ENCODE peak calls at places on chromosomes 7 and 10, in four cellular contexts. One of them, this sample, is unnamed.

GRCh38 chr10:21500578-21500910 is 24.9 kb downstream of the SKIDA1 start:
- DNase-seq in A549: no peak
- DNase-seq in K562: no peak
- DNase-seq in WTC11: no peak
- DNase-seq in this sample: no peak

GRCh38 chr10:78909268-78909667 is 159.5 kb upstream of the ZMIZ1 start:
- DNase-seq in K562: no peak
- DNase-seq in WTC11: no peak
- DNase-seq in A549: no peak
- DNase-seq in this sample: no peak

GRCh38 chr7:44218418-44219201 is 17.8 kb downstream of the YKT6 start:
- DNase-seq in WTC11: peak; percentile 81
- DNase-seq in A549: no peak
- DNase-seq in K562: peak; percentile 65
- DNase-seq in this sample: peak; percentile 56

GRCh38 chr7:148941598-148942280 is 57.6 kb upstream of the EZH2 start:
- DNase-seq in A549: peak; percentile 66
- DNase-seq in WTC11: peak; percentile 73
- DNase-seq in K562: peak; percentile 64
- DNase-seq in this sample: peak; percentile 84

GRCh38 chr7:90749774-90750173 is 153.7 kb downstream of the CDK14 start:
- DNase-seq in A549: no peak
- DNase-seq in WTC11: no peak
- DNase-seq in K562: no peak
- DNase-seq in this sample: peak; percentile 31

GRCh38 chr10:103431902-103432301 is 20.3 kb downstream of the CALHM2 start:
- DNase-seq in A549: no peak
- DNase-seq in WTC11: no peak
- DNase-seq in K562: no peak
- DNase-seq in this sample: peak; percentile 10

GRCh38 chr10:121990015-121990677 is 1.2 kb downstream of the TACC2 start:
- DNase-seq in K562: no peak
- DNase-seq in WTC11: no peak
- DNase-seq in A549: no peak
- DNase-seq in this sample: no peak

GRCh38 chr7:23277359-23277989 is 21.7 kb upstream of the MALSU1 start:
- DNase-seq in K562: peak; percentile 53
- DNase-seq in WTC11: no peak
- DNase-seq in A549: peak; percentile 60
- DNase-seq in this sample: peak; percentile 76

GRCh38 chr10:112182808-112183328 is 697 bp downstream of the GPAM start:
- DNase-seq in WTC11: no peak
- DNase-seq in K562: no peak
- DNase-seq in A549: no peak
- DNase-seq in this sample: no peak

GRCh38 chr10:58335306-58336005 is 650 bp downstream of the UBE2D1 start:
- DNase-seq in K562: peak; percentile 30
- DNase-seq in A549: peak; percentile 33
- DNase-seq in WTC11: peak; percentile 26
- DNase-seq in this sample: peak; percentile 28

GRCh38 chr7:80428161-80429054 is 83.5 kb downstream of the GNAT3 start:
- DNase-seq in WTC11: peak; percentile 12
- DNase-seq in K562: no peak
- DNase-seq in A549: peak; percentile 28
- DNase-seq in this sample: peak; percentile 65

GRCh38 chr10:11236234-11236633 is 218.6 kb downstream of the CELF2 start:
- DNase-seq in WTC11: no peak
- DNase-seq in K562: no peak
- DNase-seq in A549: no peak
- DNase-seq in this sample: no peak

GRCh38 chr10:87092861-87093460 is 1.7 kb downstream of the GLUD1 start:
- DNase-seq in A549: no peak
- DNase-seq in WTC11: peak; percentile 61
- DNase-seq in K562: peak; percentile 10
- DNase-seq in this sample: peak; percentile 89

GRCh38 chr7:46478046-46478445 is 557.0 kb upstream of the IGFBP3 start:
- DNase-seq in WTC11: no peak
- DNase-seq in K562: no peak
- DNase-seq in A549: no peak
- DNase-seq in this sample: no peak

GRCh38 chr7:94700926-94701554 is 45.1 kb upstream of the SGCE start:
- DNase-seq in A549: no peak
- DNase-seq in WTC11: no peak
- DNase-seq in K562: no peak
- DNase-seq in this sample: peak; percentile 76

GRCh38 chr10:122171270-122171669 is 99.8 kb upstream of the BTBD16 start:
- DNase-seq in K562: no peak
- DNase-seq in A549: no peak
- DNase-seq in WTC11: no peak
- DNase-seq in this sample: no peak

GRCh38 chr7:23664122-23664521 is 15.9 kb upstream of the FAM221A start:
- DNase-seq in K562: no peak
- DNase-seq in A549: no peak
- DNase-seq in WTC11: no peak
- DNase-seq in this sample: no peak

GRCh38 chr10:33129987-33130386 is 172.0 kb upstream of the ITGB1 start:
- DNase-seq in A549: no peak
- DNase-seq in WTC11: no peak
- DNase-seq in K562: no peak
- DNase-seq in this sample: no peak

GRCh38 chr7:38831262-38831661 is 77.7 kb downstream of the VPS41 start:
- DNase-seq in A549: no peak
- DNase-seq in WTC11: no peak
- DNase-seq in K562: no peak
- DNase-seq in this sample: no peak

GRCh38 chr7:37270109-37270508 is 178.6 kb downstream of the ELMO1 start:
- DNase-seq in A549: no peak
- DNase-seq in WTC11: no peak
- DNase-seq in K562: no peak
- DNase-seq in this sample: no peak

GRCh38 chr7:97064972-97065587 is 40.4 kb upstream of the DLX5 start:
- DNase-seq in K562: peak; percentile 50
- DNase-seq in A549: peak; percentile 37
- DNase-seq in WTC11: no peak
- DNase-seq in this sample: peak; percentile 36

GRCh38 chr10:13659887-13660544 is 73.3 kb downstream of the PRPF18 start:
- DNase-seq in K562: peak; percentile 80
- DNase-seq in A549: peak; percentile 59
- DNase-seq in WTC11: peak; percentile 70
- DNase-seq in this sample: no peak

GRCh38 chr7:35315517-35315916 is 61.6 kb upstream of the TBX20 start:
- DNase-seq in K562: no peak
- DNase-seq in A549: no peak
- DNase-seq in WTC11: no peak
- DNase-seq in this sample: no peak

GRCh38 chr7:111647881-111648280 is 85.6 kb upstream of the IMMP2L start:
- DNase-seq in WTC11: no peak
- DNase-seq in A549: no peak
- DNase-seq in K562: no peak
- DNase-seq in this sample: no peak

GRCh38 chr7:129315916-129316315 is 91.1 kb downstream of the AHCYL2 start:
- DNase-seq in WTC11: no peak
- DNase-seq in A549: no peak
- DNase-seq in K562: no peak
- DNase-seq in this sample: no peak

GRCh38 chr10:43854042-43854441 is 205.4 kb upstream of the ZNF32 start:
- DNase-seq in A549: no peak
- DNase-seq in K562: no peak
- DNase-seq in WTC11: no peak
- DNase-seq in this sample: peak; percentile 30

DNA sequence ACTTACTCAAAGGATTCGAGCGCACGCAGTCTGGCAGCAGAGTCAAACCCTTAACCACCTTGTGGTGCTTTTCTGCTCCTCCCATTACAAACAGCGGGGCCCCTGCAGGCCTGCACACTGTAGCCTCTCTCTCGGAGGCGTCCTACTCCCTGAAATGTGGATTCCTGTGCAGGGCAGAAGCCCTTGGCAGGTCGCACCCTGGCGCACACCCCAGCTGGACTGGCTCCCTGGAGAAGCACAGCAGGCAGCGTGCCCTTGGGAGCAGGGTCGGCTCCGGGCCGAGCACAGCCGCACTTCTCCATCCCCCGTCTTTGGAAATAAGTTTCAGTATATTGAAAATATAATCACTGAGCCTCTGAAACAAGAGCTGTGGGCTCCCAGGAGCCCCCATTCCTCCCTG is 144.1 kb downstream of the C10orf105 start:
- DNase-seq in K562: no peak
- DNase-seq in A549: no peak
- DNase-seq in WTC11: no peak
- DNase-seq in this sample: no peak
- TF ChIP-seq NR3C1 in K562: no peak
- TF ChIP-seq NR3C1 in A549: no peak
- TF ChIP-seq NR3C1 in WTC11: no peak
- TF ChIP-seq NR3C1 in this sample: no peak

GRCh38 chr7:64997927-64998391 is 7.1 kb upstream of the ZNF117 start:
- DNase-seq in K562: no peak
- DNase-seq in WTC11: peak; percentile 13
- DNase-seq in A549: no peak
- DNase-seq in this sample: no peak
- TF ChIP-seq NR3C1 in K562: no peak
- TF ChIP-seq NR3C1 in WTC11: no peak
- TF ChIP-seq NR3C1 in A549: no peak
- TF ChIP-seq NR3C1 in this sample: no peak

GRCh38 chr7:2230226-2230625 is 2.5 kb downstream of the MAD1L1 start:
- DNase-seq in WTC11: no peak
- DNase-seq in K562: no peak
- DNase-seq in A549: no peak
- DNase-seq in this sample: no peak

GRCh38 chr7:2233876-2234275 is 1.1 kb upstream of the MAD1L1 start:
- DNase-seq in WTC11: no peak
- DNase-seq in K562: no peak
- DNase-seq in A549: no peak
- DNase-seq in this sample: no peak

GRCh38 chr7:2230882-2231281 is 1.9 kb downstream of the MAD1L1 start:
- DNase-seq in A549: no peak
- DNase-seq in K562: no peak
- DNase-seq in WTC11: no peak
- DNase-seq in this sample: peak; percentile 31

GRCh38 chr7:2232766-2233520 is at the start of gene MAD1L1:
- DNase-seq in A549: peak; percentile 87
- DNase-seq in WTC11: peak; percentile 91
- DNase-seq in K562: peak; percentile 88
- DNase-seq in this sample: peak; percentile 83

GRCh38 chr7:2231992-2232765 is 566 bp downstream of the MAD1L1 start:
- DNase-seq in K562: peak; percentile 82
- DNase-seq in WTC11: peak; percentile 32
- DNase-seq in A549: no peak
- DNase-seq in this sample: peak; percentile 47
- TF ChIP-seq NR3C1 in K562: no peak
- TF ChIP-seq NR3C1 in WTC11: no peak
- TF ChIP-seq NR3C1 in A549: no peak
- TF ChIP-seq NR3C1 in this sample: no peak

GRCh38 chr10:93436577-93436976 is 45.6 kb downstream of the MYOF start:
- DNase-seq in A549: no peak
- DNase-seq in K562: no peak
- DNase-seq in WTC11: no peak
- DNase-seq in this sample: no peak
- TF ChIP-seq NR3C1 in A549: no peak
- TF ChIP-seq NR3C1 in K562: no peak
- TF ChIP-seq NR3C1 in WTC11: no peak
- TF ChIP-seq NR3C1 in this sample: no peak

GRCh38 chr7:102050864-102051460 is 233.5 kb downstream of the CUX1 start:
- DNase-seq in WTC11: no peak
- DNase-seq in A549: no peak
- DNase-seq in K562: no peak
- DNase-seq in this sample: no peak
- TF ChIP-seq NR3C1 in WTC11: no peak
- TF ChIP-seq NR3C1 in A549: no peak
- TF ChIP-seq NR3C1 in K562: no peak
- TF ChIP-seq NR3C1 in this sample: no peak

DNA sequence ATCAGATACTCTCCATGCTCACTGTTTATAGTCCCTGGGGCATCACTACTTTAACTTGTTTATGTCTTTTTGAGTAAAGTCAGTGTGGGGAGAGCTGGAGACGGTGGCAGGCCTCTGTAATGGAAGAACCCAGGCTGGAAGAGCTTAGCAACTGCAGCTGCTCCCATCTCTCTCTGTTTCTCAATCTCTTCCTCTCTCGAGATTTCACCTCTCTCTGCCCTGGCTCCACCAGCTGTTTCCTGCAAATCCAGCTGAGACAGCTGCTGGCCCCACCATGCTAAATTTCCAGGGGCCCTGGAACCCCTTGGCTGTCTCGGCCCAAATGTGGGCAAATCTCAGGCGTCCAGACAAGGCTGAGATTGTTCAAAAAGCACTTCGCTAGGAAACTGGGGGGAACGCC is 25.8 kb upstream of the SLF2 start:
- DNase-seq in A549: no peak
- DNase-seq in WTC11: no peak
- DNase-seq in K562: no peak
- DNase-seq in this sample: no peak
- TF ChIP-seq NR3C1 in A549: no peak
- TF ChIP-seq NR3C1 in WTC11: no peak
- TF ChIP-seq NR3C1 in K562: no peak
- TF ChIP-seq NR3C1 in this sample: no peak

GRCh38 chr7:1966631-1967200 is 266.0 kb downstream of the MAD1L1 start:
- DNase-seq in A549: no peak
- DNase-seq in WTC11: no peak
- DNase-seq in K562: no peak
- DNase-seq in this sample: no peak
- TF ChIP-seq NR3C1 in A549: no peak
- TF ChIP-seq NR3C1 in WTC11: no peak
- TF ChIP-seq NR3C1 in K562: no peak
- TF ChIP-seq NR3C1 in this sample: no peak

GRCh38 chr10:63573068-63573697 is 52.0 kb downstream of the REEP3 start:
- DNase-seq in WTC11: no peak
- DNase-seq in K562: no peak
- DNase-seq in A549: no peak
- DNase-seq in this sample: no peak

GRCh38 chr10:63578501-63578900 is 57.3 kb downstream of the REEP3 start:
- DNase-seq in A549: no peak
- DNase-seq in WTC11: no peak
- DNase-seq in K562: no peak
- DNase-seq in this sample: no peak

DNA sequence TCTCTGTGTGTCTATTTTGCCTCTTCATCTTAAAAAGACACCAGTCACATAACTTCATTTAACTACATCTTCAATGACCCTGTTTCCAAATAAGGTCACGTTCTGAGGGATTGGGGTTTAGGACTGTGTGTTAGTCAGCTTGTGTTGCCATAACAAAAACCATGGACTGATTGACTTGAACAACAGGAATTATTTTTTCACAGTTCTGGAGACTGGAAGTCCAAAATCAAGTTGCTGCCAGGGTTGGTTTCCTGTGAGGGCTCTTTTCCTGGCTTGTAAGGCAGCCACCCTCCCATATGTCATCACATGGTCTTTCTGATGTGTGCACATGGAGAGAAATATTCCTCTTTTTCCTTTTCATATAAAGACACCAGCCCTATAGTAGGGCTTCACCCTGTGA is 55.3 kb downstream of the REEP3 start:
- DNase-seq in K562: no peak
- DNase-seq in WTC11: no peak
- DNase-seq in A549: no peak
- DNase-seq in this sample: no peak
- TF ChIP-seq NR3C1 in K562: no peak
- TF ChIP-seq NR3C1 in WTC11: no peak
- TF ChIP-seq NR3C1 in A549: no peak
- TF ChIP-seq NR3C1 in this sample: no peak